ENCODE peak calls at places on chromosomes 16 and 17, in four cellular contexts. S is stomach, M is astrocyte of the spinal cord, I is BE2C. V is an unnamed sample.

GRCh38 chr16:3618782-3619166 is 7.4 kb upstream of the SLX4 start:
- DNase-seq in S (peak; percentile 24), M (no peak), I (no peak), V (no peak)

GRCh38 chr17:21686165-21687015 is 5.9 kb upstream of the KCNJ18 start:
- DNase-seq in M (no peak), I (no peak), S (no peak), V (no peak)

GRCh38 chr16:74679983-74680382 is 13.3 kb upstream of the RFWD3 start:
- DNase-seq in I (no peak), M (no peak), S (no peak), V (no peak)

GRCh38 chr17:73998246-73999220 is 204.9 kb upstream of the RPL38 start:
- DNase-seq in I (peak; percentile 77), M (no peak), S (peak; percentile 70), V (peak; percentile 76)

GRCh38 chr17:57499648-57500049 is 243.3 kb downstream of the MSI2 start:
- DNase-seq in M (peak; percentile 45), I (no peak), S (no peak), V (no peak)

GRCh38 chr16:89448656-89449055 is 41.7 kb downstream of the ANKRD11 start:
- DNase-seq in I (no peak), S (peak; percentile 83), M (no peak), V (no peak)

GRCh38 chr17:43830510-43831145 is 2.3 kb downstream of the MPP3 start:
- DNase-seq in S (no peak), M (no peak), I (no peak), V (no peak)

GRCh38 chr17:8941980-8942617 is 23.4 kb downstream of the PIK3R5 start:
- DNase-seq in I (no peak), M (no peak), S (no peak), V (no peak)

GRCh38 chr16:87317766-87318121 is 552 bp upstream of the C16orf95 start:
- DNase-seq in M (no peak), S (peak; percentile 53), I (peak; percentile 44), V (peak; percentile 43)

GRCh38 chr16:50602531-50603205 is 54.5 kb downstream of the NKD1 start:
- DNase-seq in I (no peak), S (no peak), M (no peak), V (no peak)

GRCh38 chr17:27414271-27414670 is 42.0 kb upstream of the KSR1 start:
- DNase-seq in I (no peak), M (no peak), S (no peak), V (no peak)

GRCh38 chr17:28031174-28031573 is 11.3 kb upstream of the NLK start:
- DNase-seq in I (no peak), M (no peak), S (no peak), V (no peak)

GRCh38 chr17:18257268-18257681 is 1.3 kb downstream of the FLII start:
- DNase-seq in M (no peak), I (no peak), S (peak; percentile 46), V (no peak)

GRCh38 chr16:11006666-11007065 is 62.3 kb downstream of the CLEC16A start:
- DNase-seq in S (no peak), I (no peak), M (no peak), V (no peak)

GRCh38 chr17:9233761-9234160 is 212.5 kb downstream of the NTN1 start:
- DNase-seq in S (no peak), I (no peak), M (no peak), V (no peak)

GRCh38 chr17:41534899-41535546 is 6.9 kb upstream of the KRT19 start:
- DNase-seq in S (no peak), M (no peak), I (no peak), V (no peak)

GRCh38 chr17:38557836-38558750 is 47.7 kb downstream of the SRCIN1 start:
- DNase-seq in M (peak; percentile 85), S (peak; percentile 95), I (peak; percentile 98), V (peak; percentile 94)

GRCh38 chr17:38559880-38560230 is 45.9 kb downstream of the SRCIN1 start:
- DNase-seq in I (no peak), M (no peak), S (no peak), V (no peak)

GRCh38 chr17:38560503-38561318 is 45.0 kb downstream of the SRCIN1 start:
- DNase-seq in M (peak; percentile 51), I (no peak), S (no peak), V (peak; percentile 50)

GRCh38 chr17:38558751-38559024 is 47.1 kb downstream of the SRCIN1 start:
- DNase-seq in S (no peak), M (no peak), I (no peak), V (no peak)

DNA sequence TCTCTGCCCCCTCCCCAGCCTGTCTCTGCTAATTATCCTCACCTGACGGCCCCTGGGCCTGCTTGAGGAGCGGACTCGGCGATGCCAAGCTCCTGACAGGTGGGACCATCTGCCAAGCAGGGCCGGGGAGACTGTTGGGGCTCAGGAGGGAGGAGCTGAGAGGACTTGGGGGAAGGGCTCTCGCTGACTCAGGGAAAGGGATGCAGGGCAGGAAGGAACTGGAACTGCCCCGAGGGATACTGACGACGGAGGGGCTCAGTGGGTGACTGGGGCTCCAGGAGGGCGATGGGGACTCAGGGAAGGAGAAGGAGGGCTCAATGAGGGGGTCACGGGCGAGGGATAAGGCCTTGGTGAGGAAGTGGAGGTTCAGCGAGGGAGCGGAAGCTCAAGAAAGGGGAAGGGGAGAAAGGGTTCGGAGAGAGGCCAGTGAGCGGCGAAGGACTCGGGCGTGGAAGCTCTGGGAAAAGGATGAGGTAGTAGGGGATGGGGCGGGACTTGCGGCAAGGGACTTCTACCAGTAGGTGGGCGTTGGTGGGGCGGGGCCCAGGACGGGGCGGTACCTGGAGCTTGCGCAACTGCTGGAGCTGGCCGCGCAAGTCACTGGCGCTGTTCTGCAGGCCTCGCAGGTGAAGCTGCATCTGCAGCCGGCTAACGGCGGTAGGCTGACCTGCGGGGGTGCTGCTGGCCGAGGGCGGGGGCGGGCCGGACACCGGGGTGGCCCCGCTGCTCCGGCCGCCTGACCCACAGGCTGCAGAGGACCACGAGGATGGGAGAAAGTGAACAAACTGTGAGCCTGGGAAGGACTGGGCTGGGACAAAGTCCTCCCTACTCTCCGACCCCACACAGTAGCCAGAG is 46.5 kb downstream of the SRCIN1 start:
- DNase-seq in S (peak; percentile 94), I (peak; percentile 99), M (no peak), V (peak; percentile 93)
- TF ChIP-seq CTCF in S (no peak), I (peak; percentile 31), M (no peak), V (no peak)

DNA sequence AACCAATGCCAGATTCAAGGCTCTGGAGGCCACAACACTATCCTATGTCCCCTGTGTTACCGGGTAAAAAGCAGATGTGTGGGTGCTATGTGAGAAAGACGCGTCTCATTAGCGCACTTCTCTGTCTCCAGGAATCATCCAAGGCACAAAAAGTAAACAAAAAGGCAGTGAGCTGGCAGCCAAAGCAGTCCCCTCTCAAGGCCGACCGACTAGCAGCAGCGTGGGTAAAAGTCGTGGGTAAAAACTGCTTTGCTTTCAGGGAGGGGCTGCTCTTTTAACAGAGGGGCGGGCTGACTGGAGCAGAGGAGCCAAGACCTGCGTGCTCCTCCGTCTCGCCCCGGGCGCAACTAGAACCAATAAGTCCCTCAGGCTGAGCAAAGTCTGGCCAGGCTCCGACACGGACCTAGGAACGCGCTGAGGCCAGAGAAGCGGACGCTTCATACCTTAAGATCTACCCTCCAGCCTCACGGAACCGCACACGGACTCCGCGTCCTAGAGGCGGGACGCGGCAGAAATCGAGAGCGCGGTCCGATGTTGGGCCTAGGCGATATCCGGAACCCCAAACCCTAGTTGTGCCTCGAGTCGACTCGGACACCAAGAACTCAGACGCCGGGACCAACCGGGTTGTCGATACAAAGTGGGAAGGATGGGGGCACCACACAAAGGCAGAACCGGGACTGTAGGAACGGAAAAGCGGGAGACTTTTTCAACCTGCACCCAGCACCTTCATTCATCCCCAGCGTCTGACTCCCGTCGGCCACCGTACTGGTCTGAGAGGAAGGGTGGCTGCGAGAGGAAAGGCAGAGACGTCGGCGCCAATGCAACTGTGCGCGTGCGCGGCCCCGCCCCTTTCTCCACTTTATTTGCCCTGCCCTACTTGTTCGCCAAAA is at the start of gene INTS2:
- DNase-seq in I (peak; percentile 96), S (peak; percentile 97), M (peak; percentile 94), V (peak; percentile 92)
- TF ChIP-seq CTCF in I (no peak), S (no peak), M (no peak), V (no peak)

GRCh38 chr16:56824335-56824734 is 40.7 kb upstream of the SLC12A3 start:
- DNase-seq in M (peak; percentile 27), S (peak; percentile 29), I (no peak), V (no peak)
- TF ChIP-seq CTCF in M (peak; percentile 22), S (no peak), I (peak; percentile 29), V (no peak)

GRCh38 chr16:2511996-2512919 is 1.5 kb upstream of the ATP6V0C start:
- DNase-seq in S (no peak), M (no peak), I (no peak), V (no peak)

GRCh38 chr16:2511128-2511785 is 2.5 kb upstream of the ATP6V0C start:
- DNase-seq in M (peak; percentile 59), S (peak; percentile 58), I (no peak), V (peak; percentile 51)

GRCh38 chr16:2514333-2515179 is 804 bp downstream of the ATP6V0C start:
- DNase-seq in I (no peak), M (no peak), S (peak; percentile 43), V (no peak)

GRCh38 chr16:2513405-2514332 is at the start of gene ATP6V0C:
- DNase-seq in M (peak; percentile 85), I (peak; percentile 95), S (peak; percentile 97), V (peak; percentile 93)

DNA sequence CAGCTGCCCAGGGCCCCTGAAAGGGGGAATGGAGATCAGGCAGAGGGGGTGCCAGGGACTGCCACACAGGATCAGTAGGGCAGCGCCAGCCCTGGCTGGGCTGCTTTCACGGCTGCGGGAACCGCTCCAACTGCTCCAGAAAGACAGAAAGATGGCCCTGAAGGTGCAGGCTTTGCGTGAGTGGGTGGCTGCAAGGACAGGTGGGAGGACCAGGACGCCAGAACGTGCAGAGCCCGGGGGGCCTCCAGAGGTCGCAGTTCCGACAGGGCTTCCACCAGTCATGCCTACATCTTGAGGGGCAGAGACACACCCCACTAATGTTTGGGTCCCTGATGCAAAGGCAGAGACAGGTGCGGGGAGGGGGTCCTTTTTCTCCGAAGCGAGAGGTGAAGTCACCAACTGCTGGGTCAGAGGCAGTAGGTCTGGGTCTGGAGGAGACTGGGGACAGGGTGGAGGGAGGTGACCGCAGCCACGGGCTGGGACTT is 790 bp upstream of the ATP6V0C start:
- DNase-seq in S (no peak), M (no peak), I (no peak), V (no peak)
- TF ChIP-seq CTCF in S (no peak), M (no peak), I (no peak), V (no peak)

GRCh38 chr16:85003723-85004586 is 7.4 kb downstream of the ZDHHC7 start:
- DNase-seq in M (no peak), S (no peak), I (no peak), V (no peak)

GRCh38 chr16:85002643-85003042 is 8.7 kb downstream of the ZDHHC7 start:
- DNase-seq in I (no peak), S (no peak), M (no peak), V (no peak)

GRCh38 chr16:85004587-85005205 is 6.6 kb downstream of the ZDHHC7 start:
- DNase-seq in I (no peak), S (peak; percentile 56), M (peak; percentile 93), V (no peak)

GRCh38 chr16:85002099-85002541 is 9.2 kb downstream of the ZDHHC7 start:
- DNase-seq in M (peak; percentile 20), I (no peak), S (no peak), V (no peak)

DNA sequence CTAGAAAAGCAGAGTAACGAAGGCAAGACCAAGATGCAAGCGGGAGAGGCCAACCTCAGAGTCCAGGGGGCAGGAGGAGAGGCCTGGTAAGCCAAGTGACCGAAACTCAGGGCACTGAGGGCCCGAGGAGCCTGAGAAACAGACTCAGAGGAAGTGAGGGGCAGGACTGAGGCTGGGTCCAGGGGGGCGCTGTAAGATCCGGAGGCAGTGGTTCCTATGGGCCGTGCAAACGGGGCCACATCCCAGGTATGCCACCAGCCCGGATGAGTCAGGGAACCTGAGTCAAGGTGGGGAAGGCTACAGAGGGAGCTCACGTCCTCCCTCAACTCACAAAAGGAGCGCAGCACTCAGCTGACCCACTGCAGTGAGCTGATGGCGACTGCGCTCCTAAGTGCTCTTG is 8.3 kb downstream of the ZDHHC7 start:
- DNase-seq in S (no peak), M (no peak), I (no peak), V (no peak)
- TF ChIP-seq CTCF in S (no peak), M (no peak), I (no peak), V (no peak)

V was measured in nephron progenitor cell.